ENCODE peak calls at places on chromosomes 16 and 17, in five cellular contexts. R, F, X, L and O are unnamed samples.

GRCh38 chr17:9414471-9414870 is 161.1 kb downstream of the STX8 start:
- DNase-seq in R (no peak), F (no peak), X (no peak), L (no peak), O (no peak)

GRCh38 chr17:72416054-72416691 is 295.4 kb downstream of the SOX9 start:
- DNase-seq in R (no peak), F (no peak), X (no peak), L (no peak), O (no peak)

GRCh38 chr16:87431926-87432325 is 39.8 kb downstream of the MAP1LC3B start:
- DNase-seq in R (no peak), F (no peak), X (peak; percentile 67), L (no peak), O (no peak)

GRCh38 chr16:17078950-17079631 is 391.7 kb downstream of the XYLT1 start:
- DNase-seq in R (no peak), F (no peak), X (no peak), L (no peak), O (no peak)

GRCh38 chr17:20072692-20072992 is 63.5 kb downstream of the SPECC1 start:
- DNase-seq in R (no peak), F (no peak), X (no peak), L (no peak), O (no peak)

GRCh38 chr16:9821331-9821730 is 360.9 kb downstream of the GRIN2A start:
- DNase-seq in R (no peak), F (no peak), X (no peak), L (no peak), O (no peak)

GRCh38 chr17:75753514-75754377 is 11.2 kb downstream of the GALK1 start:
- DNase-seq in R (peak; percentile 79), F (peak; percentile 92), X (no peak), L (peak; percentile 67), O (peak; percentile 69)

GRCh38 chr17:83010323-83011200 is 68.8 kb upstream of the METRNL start:
- DNase-seq in R (no peak), F (no peak), X (no peak), L (no peak), O (no peak)

GRCh38 chr17:3821101-3821500 is 20.1 kb upstream of the ITGAE start:
- DNase-seq in R (no peak), F (no peak), X (no peak), L (no peak), O (no peak)

GRCh38 chr16:2329532-2329931 is 11.0 kb downstream of the ABCA3 start:
- DNase-seq in R (no peak), F (no peak), X (no peak), L (no peak), O (no peak)

GRCh38 chr17:15261063-15261817 is 3.9 kb downstream of the PMP22 start:
- DNase-seq in R (no peak), F (peak; percentile 82), X (no peak), L (peak; percentile 27), O (no peak)

GRCh38 chr16:3759736-3760135 is 42.4 kb upstream of the TRAP1 start:
- DNase-seq in R (no peak), F (no peak), X (no peak), L (no peak), O (no peak)

GRCh38 chr17:78450696-78451344 is 72.4 kb downstream of the PGS1 start:
- DNase-seq in R (no peak), F (no peak), X (no peak), L (no peak), O (no peak)

GRCh38 chr16:12318661-12319463 is 342.3 kb downstream of the SNX29 start:
- DNase-seq in R (no peak), F (no peak), X (no peak), L (peak; percentile 68), O (no peak)

GRCh38 chr17:72560303-72561247 is 439.8 kb downstream of the SOX9 start:
- DNase-seq in R (peak; percentile 42), F (peak; percentile 77), X (no peak), L (peak; percentile 68), O (peak; percentile 49)

GRCh38 chr17:29176500-29177351 is 3.5 kb downstream of the MYO18A start:
- DNase-seq in R (peak; percentile 48), F (peak; percentile 79), X (no peak), L (peak; percentile 69), O (peak; percentile 56)

GRCh38 chr17:1124896-1125774 is 54.6 kb downstream of the ABR start:
- DNase-seq in R (no peak), F (no peak), X (no peak), L (no peak), O (no peak)

GRCh38 chr16:80563807-80564206 is 23.0 kb downstream of the DYNLRB2 start:
- DNase-seq in R (no peak), F (no peak), X (no peak), L (no peak), O (no peak)

GRCh38 chr17:75875182-75875939 is 3.0 kb downstream of the TRIM47 start:
- DNase-seq in R (no peak), F (no peak), X (no peak), L (no peak), O (no peak)

GRCh38 chr17:82020874-82021727 is 1.6 kb downstream of the CENPX start:
- DNase-seq in R (peak; percentile 62), F (no peak), X (peak; percentile 53), L (peak; percentile 86), O (peak; percentile 62)

GRCh38 chr16:25413962-25414361 is 156.3 kb upstream of the ZKSCAN2 start:
- DNase-seq in R (no peak), F (no peak), X (no peak), L (no peak), O (no peak)

GRCh38 chr16:71216714-71217113 is 13.8 kb downstream of the HYDIN start:
- DNase-seq in R (no peak), F (no peak), X (no peak), L (no peak), O (no peak)

GRCh38 chr16:28180660-28181556 is 30.9 kb downstream of the XPO6 start:
- DNase-seq in R (no peak), F (no peak), X (no peak), L (no peak), O (no peak)

GRCh38 chr16:89453662-89454321 is 36.6 kb downstream of the ANKRD11 start:
- DNase-seq in R (no peak), F (no peak), X (no peak), L (no peak), O (no peak)

GRCh38 chr16:81548901-81549546 is 104.4 kb downstream of the CMIP start:
- DNase-seq in R (no peak), F (no peak), X (no peak), L (peak; percentile 99), O (no peak)

GRCh38 chr17:27425991-27426390 is 30.3 kb upstream of the KSR1 start:
- DNase-seq in R (no peak), F (no peak), X (no peak), L (no peak), O (no peak)

GRCh38 chr17:74513987-74514631 is 17.2 kb downstream of the CD300LB start:
- DNase-seq in R (peak; percentile 40), F (no peak), X (no peak), L (peak; percentile 40), O (peak; percentile 36)

GRCh38 chr17:45312477-45313418 is 4.1 kb downstream of the MAP3K14 start:
- DNase-seq in R (peak; percentile 39), F (no peak), X (no peak), L (no peak), O (peak; percentile 30)

GRCh38 chr16:17803625-17804410 is 333.1 kb upstream of the XYLT1 start:
- DNase-seq in R (no peak), F (no peak), X (peak; percentile 55), L (no peak), O (no peak)

GRCh38 chr16:53896711-53897110 is 192.8 kb downstream of the FTO start:
- DNase-seq in R (no peak), F (no peak), X (no peak), L (no peak), O (no peak)

GRCh38 chr17:35361027-35361426 is 12.4 kb downstream of the SLFN11 start:
- DNase-seq in R (no peak), F (no peak), X (no peak), L (no peak), O (no peak)